ENCODE peak calls at places on chromosomes 16 and 17, in four cellular contexts. Q, L, X and S are unnamed samples.
A peak's percentile ranks its signal among the peaks of the same experiment; 100 is the strongest.

GRCh38 chr16:23996258-23996955 is 160.6 kb downstream of the PRKCB start:
- DNase-seq in X (no peak), L (no peak), Q (no peak), S (no peak)

GRCh38 chr17:67700037-67700436 is 17.7 kb upstream of the NOL11 start:
- DNase-seq in L (no peak), X (no peak), Q (no peak), S (no peak)

GRCh38 chr17:76987486-76987885 is 119.3 kb downstream of the MGAT5B start:
- DNase-seq in L (no peak), X (no peak), Q (no peak), S (no peak)

GRCh38 chr17:859461-860195 is 77.5 kb downstream of the MRM3 start:
- DNase-seq in Q (no peak), X (no peak), L (no peak), S (no peak)

GRCh38 chr16:22318690-22319358 is 21.6 kb downstream of the POLR3E start:
- DNase-seq in X (peak; percentile 60), Q (no peak), L (peak; percentile 52), S (no peak)

GRCh38 chr17:44362964-44363612 is 565 bp downstream of the FAM171A2 start:
- DNase-seq in Q (no peak), L (peak; percentile 65), X (no peak), S (no peak)

GRCh38 chr16:4266372-4266771 is 6.5 kb downstream of the TFAP4 start:
- DNase-seq in Q (no peak), X (no peak), L (peak; percentile 84), S (no peak)

GRCh38 chr17:79169861-79170260 is 95.2 kb downstream of the ENGASE start:
- DNase-seq in X (no peak), L (no peak), Q (no peak), S (no peak)

GRCh38 chr17:12348476-12348875 is 317.2 kb upstream of the MYOCD start:
- DNase-seq in Q (no peak), L (no peak), X (peak; percentile 0), S (no peak)

GRCh38 chr16:83826146-83826913 is 18.6 kb downstream of the HSBP1 start:
- DNase-seq in X (peak; percentile 78), L (peak; percentile 89), Q (no peak), S (peak; percentile 80)

GRCh38 chr16:9870962-9871361 is 311.3 kb downstream of the GRIN2A start:
- DNase-seq in L (no peak), X (no peak), Q (no peak), S (no peak)

GRCh38 chr16:86317617-86318021 is 192.7 kb upstream of the FOXF1 start:
- DNase-seq in Q (no peak), L (no peak), X (no peak), S (no peak)

GRCh38 chr17:66636111-66636510 is 198.8 kb upstream of the CACNG5 start:
- DNase-seq in X (no peak), Q (no peak), L (no peak), S (no peak)

GRCh38 chr17:61011269-61011668 is 333.6 kb downstream of the BCAS3 start:
- DNase-seq in Q (no peak), L (no peak), X (no peak), S (no peak)

GRCh38 chr17:2263183-2263954 is 40.2 kb downstream of the SMG6 start:
- DNase-seq in Q (no peak), L (no peak), X (no peak), S (no peak)

GRCh38 chr16:23564964-23565363 is 7.4 kb downstream of the UBFD1 start:
- DNase-seq in X (no peak), L (no peak), Q (no peak), S (no peak)

GRCh38 chr16:85126731-85127662 is 14.7 kb upstream of the CIBAR2 start:
- DNase-seq in Q (no peak), X (no peak), L (no peak), S (no peak)

DNA sequence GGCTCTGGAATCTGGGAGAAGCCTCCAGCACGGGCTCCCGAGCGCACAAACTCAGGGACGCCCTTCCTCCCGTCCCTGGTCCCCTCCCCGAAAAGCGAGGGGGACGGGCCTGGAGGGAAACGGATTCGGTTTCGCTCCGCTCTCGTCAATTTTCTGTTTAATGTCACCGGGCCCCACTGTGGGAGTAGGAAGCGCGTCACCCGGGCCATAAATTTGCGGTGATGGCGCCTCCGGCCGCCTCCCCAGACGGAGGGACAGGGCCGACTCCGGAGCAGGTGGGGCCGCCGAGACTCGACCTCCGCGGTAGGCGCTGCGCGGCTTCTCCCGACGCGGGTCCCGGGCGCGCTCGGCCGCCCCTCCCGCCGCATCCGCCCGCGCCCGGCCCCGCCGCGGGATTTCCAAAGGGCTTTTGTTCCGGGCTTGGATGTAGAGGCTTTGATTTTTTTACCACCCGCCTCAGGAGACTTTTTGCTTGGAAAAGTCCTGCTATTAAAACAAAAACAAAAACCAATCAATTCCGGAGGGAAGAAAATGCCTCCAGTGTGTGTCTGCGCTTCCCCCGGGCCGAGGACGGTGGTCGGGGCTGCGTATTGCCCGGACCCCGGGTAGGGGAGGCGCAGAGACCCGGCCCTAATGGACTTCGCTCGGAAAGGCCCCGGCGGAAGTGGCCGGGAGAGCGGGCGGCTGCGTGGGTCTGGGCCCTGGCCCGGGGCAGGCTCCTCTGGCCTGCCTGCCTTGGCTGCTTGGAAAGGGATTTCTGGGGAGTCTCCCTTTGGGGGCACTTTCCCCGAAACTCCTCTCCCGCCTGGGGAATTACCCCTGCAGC is 7.8 kb upstream of the BAHCC1 start:
- DNase-seq in Q (no peak), L (peak; percentile 71), X (no peak), S (peak; percentile 73)
- TF ChIP-seq SPI1 in Q (no peak), L (no peak), X (no peak), S (no peak)

DNA sequence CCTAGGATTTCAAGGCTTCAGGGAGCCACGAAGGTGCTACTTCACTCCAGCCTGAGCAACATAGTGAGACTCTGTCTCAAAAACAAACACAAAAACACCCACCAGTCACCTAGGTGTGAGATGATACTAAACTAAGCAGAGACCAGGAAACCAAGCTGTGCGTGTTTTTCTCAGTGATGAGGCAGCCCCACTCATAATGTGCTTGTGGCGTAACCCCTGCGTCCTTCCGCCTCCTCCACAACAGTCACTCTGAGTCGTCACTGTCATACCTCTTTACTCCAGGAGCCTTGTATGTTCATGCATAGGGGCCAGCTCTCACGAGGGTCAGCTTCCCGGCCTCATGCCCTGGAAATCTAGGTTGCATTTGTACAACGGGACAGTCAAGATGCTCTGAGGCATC is 31.1 kb upstream of the SLC47A1 start:
- DNase-seq in Q (no peak), X (peak; percentile 38), L (no peak), S (no peak)
- TF ChIP-seq SPI1 in Q (no peak), X (no peak), L (no peak), S (no peak)

GRCh38 chr16:21264226-21265036 is 13.7 kb downstream of the CRYM start:
- DNase-seq in X (no peak), L (peak; percentile 25), Q (no peak), S (no peak)
- TF ChIP-seq SPI1 in X (no peak), L (no peak), Q (no peak), S (no peak)

GRCh38 chr16:2904922-2905240 is 6.8 kb upstream of the FLYWCH1 start:
- DNase-seq in L (no peak), Q (no peak), X (no peak), S (no peak)
- TF ChIP-seq SPI1 in L (no peak), Q (no peak), X (no peak), S (no peak)